ENCODE peak calls at places on chromosome 13, in four cellular contexts. One of them, this sample, is unnamed.

GRCh38 chr13:20190481-20191310 is 2.0 kb downstream of the GJB2 start:
- DNase-seq in hippocampal formation: no peak
- DNase-seq in mucosa of descending colon: no peak
- DNase-seq in AG08396: peak; percentile 53
- DNase-seq in this sample: no peak

GRCh38 chr13:112124100-112124499 is 57.2 kb downstream of the SOX1 start:
- DNase-seq in mucosa of descending colon: no peak
- DNase-seq in AG08396: no peak
- DNase-seq in hippocampal formation: no peak
- DNase-seq in this sample: peak; percentile 87

GRCh38 chr13:28059214-28059613 is 41.2 kb downstream of the FLT3 start:
- DNase-seq in AG08396: no peak
- DNase-seq in mucosa of descending colon: peak; percentile 51
- DNase-seq in hippocampal formation: no peak
- DNase-seq in this sample: no peak

GRCh38 chr13:110336108-110336507 is 29.0 kb downstream of the COL4A2 start:
- DNase-seq in mucosa of descending colon: no peak
- DNase-seq in hippocampal formation: no peak
- DNase-seq in AG08396: no peak
- DNase-seq in this sample: no peak

GRCh38 chr13:94323746-94324408 is 155.6 kb downstream of the DCT start:
- DNase-seq in hippocampal formation: no peak
- DNase-seq in mucosa of descending colon: no peak
- DNase-seq in AG08396: no peak
- DNase-seq in this sample: no peak

GRCh38 chr13:94535775-94536174 is 56.3 kb upstream of the DCT start:
- DNase-seq in AG08396: no peak
- DNase-seq in hippocampal formation: no peak
- DNase-seq in mucosa of descending colon: no peak
- DNase-seq in this sample: no peak

GRCh38 chr13:37319041-37319443 is 213.6 kb upstream of the CSNK1A1L start:
- DNase-seq in hippocampal formation: no peak
- DNase-seq in mucosa of descending colon: no peak
- DNase-seq in AG08396: no peak
- DNase-seq in this sample: no peak

GRCh38 chr13:30486230-30487074 is 20.7 kb upstream of the HMGB1 start:
- DNase-seq in mucosa of descending colon: no peak
- DNase-seq in AG08396: no peak
- DNase-seq in hippocampal formation: no peak
- DNase-seq in this sample: no peak

GRCh38 chr13:66657165-66657895 is 572.8 kb downstream of the PCDH9 start:
- DNase-seq in hippocampal formation: no peak
- DNase-seq in mucosa of descending colon: no peak
- DNase-seq in AG08396: peak; percentile 32
- DNase-seq in this sample: peak; percentile 99

This sample was measured in DMS153.